ENCODE peak calls at places on chromosomes 11 and 22, in seven cellular contexts. One of them, this sample, is unnamed. For H3K36me3, the result is how much of the 10 kb centered on the place peaks cover.

GRCh38 chr22:44127353-44127752 is 53.4 kb upstream of the PARVG start:
- DNase-seq in GM06990: no peak
- DNase-seq in cardiac muscle cell: no peak
- DNase-seq in right atrium auricular region: no peak
- DNase-seq in transverse colon: no peak
- DNase-seq in effector memory CD4-positive, alpha-beta T cell: no peak
- DNase-seq in heart left ventricle: peak
- DNase-seq in this sample: peak

GRCh38 chr11:1534682-1535081 is 37.4 kb downstream of the DUSP8 start:
- DNase-seq in transverse colon: no peak
- DNase-seq in GM06990: no peak
- DNase-seq in cardiac muscle cell: no peak
- DNase-seq in effector memory CD4-positive, alpha-beta T cell: no peak
- DNase-seq in right atrium auricular region: no peak
- DNase-seq in heart left ventricle: no peak
- DNase-seq in this sample: no peak

GRCh38 chr11:65717906-65718305 is 2.7 kb downstream of the RNASEH2C start:
- DNase-seq in right atrium auricular region: no peak
- DNase-seq in transverse colon: no peak
- DNase-seq in effector memory CD4-positive, alpha-beta T cell: no peak
- DNase-seq in heart left ventricle: no peak
- DNase-seq in cardiac muscle cell: no peak
- DNase-seq in GM06990: no peak
- DNase-seq in this sample: no peak

GRCh38 chr11:2580444-2581050 is 119.2 kb downstream of the KCNQ1OT1 start:
- DNase-seq in GM06990: no peak
- DNase-seq in heart left ventricle: peak
- DNase-seq in transverse colon: peak
- DNase-seq in cardiac muscle cell: no peak
- DNase-seq in effector memory CD4-positive, alpha-beta T cell: no peak
- DNase-seq in right atrium auricular region: no peak
- DNase-seq in this sample: peak

GRCh38 chr22:24157783-24158170 is 23.5 kb upstream of the SUSD2 start:
- DNase-seq in heart left ventricle: no peak
- DNase-seq in transverse colon: no peak
- DNase-seq in cardiac muscle cell: no peak
- DNase-seq in GM06990: no peak
- DNase-seq in right atrium auricular region: no peak
- DNase-seq in effector memory CD4-positive, alpha-beta T cell: no peak
- DNase-seq in this sample: no peak

GRCh38 chr22:43320943-43321900 is 21.9 kb downstream of the SCUBE1 start:
- DNase-seq in transverse colon: no peak
- DNase-seq in cardiac muscle cell: no peak
- DNase-seq in GM06990: no peak
- DNase-seq in effector memory CD4-positive, alpha-beta T cell: no peak
- DNase-seq in heart left ventricle: no peak
- DNase-seq in right atrium auricular region: no peak
- DNase-seq in this sample: no peak

GRCh38 chr11:69382131-69383128 is 88.5 kb downstream of the MYEOV start:
- DNase-seq in right atrium auricular region: peak
- DNase-seq in transverse colon: peak
- DNase-seq in GM06990: no peak
- DNase-seq in cardiac muscle cell: no peak
- DNase-seq in heart left ventricle: peak
- DNase-seq in effector memory CD4-positive, alpha-beta T cell: no peak
- DNase-seq in this sample: peak

GRCh38 chr11:66579017-66579606 is 10.7 kb upstream of the CTSF start:
- DNase-seq in GM06990: peak
- DNase-seq in transverse colon: peak
- DNase-seq in cardiac muscle cell: peak
- DNase-seq in effector memory CD4-positive, alpha-beta T cell: peak
- DNase-seq in right atrium auricular region: peak
- DNase-seq in heart left ventricle: peak
- DNase-seq in this sample: peak

GRCh38 chr11:82936261-82936660 is 34.7 kb downstream of the DDIAS start:
- DNase-seq in transverse colon: no peak
- DNase-seq in right atrium auricular region: no peak
- DNase-seq in effector memory CD4-positive, alpha-beta T cell: no peak
- DNase-seq in heart left ventricle: no peak
- DNase-seq in GM06990: no peak
- DNase-seq in cardiac muscle cell: no peak
- DNase-seq in this sample: no peak

GRCh38 chr22:28843633-28844032 is 39.7 kb upstream of the ZNRF3 start:
- DNase-seq in right atrium auricular region: no peak
- DNase-seq in cardiac muscle cell: no peak
- DNase-seq in transverse colon: no peak
- DNase-seq in heart left ventricle: no peak
- DNase-seq in effector memory CD4-positive, alpha-beta T cell: no peak
- DNase-seq in GM06990: no peak
- DNase-seq in this sample: no peak

GRCh38 chr11:70694371-70694770 is 296.0 kb downstream of the CTTN start:
- DNase-seq in transverse colon: no peak
- DNase-seq in heart left ventricle: no peak
- DNase-seq in right atrium auricular region: no peak
- DNase-seq in GM06990: no peak
- DNase-seq in effector memory CD4-positive, alpha-beta T cell: no peak
- DNase-seq in cardiac muscle cell: no peak
- DNase-seq in this sample: no peak

GRCh38 chr11:28284206-28284605 is 176.0 kb downstream of the METTL15 start:
- DNase-seq in heart left ventricle: no peak
- DNase-seq in cardiac muscle cell: no peak
- DNase-seq in GM06990: no peak
- DNase-seq in transverse colon: no peak
- DNase-seq in effector memory CD4-positive, alpha-beta T cell: no peak
- DNase-seq in right atrium auricular region: no peak
- DNase-seq in this sample: no peak

GRCh38 chr22:37065149-37065548 is 13.6 kb downstream of the KCTD17 start:
- DNase-seq in GM06990: no peak
- DNase-seq in right atrium auricular region: no peak
- DNase-seq in heart left ventricle: no peak
- DNase-seq in transverse colon: no peak
- DNase-seq in effector memory CD4-positive, alpha-beta T cell: no peak
- DNase-seq in cardiac muscle cell: no peak
- DNase-seq in this sample: no peak
- H3K36me3 ChIP-seq in GM06990: under half
- H3K36me3 ChIP-seq in right atrium auricular region: under half
- H3K36me3 ChIP-seq in heart left ventricle: under half
- H3K36me3 ChIP-seq in transverse colon: under half
- H3K36me3 ChIP-seq in effector memory CD4-positive, alpha-beta T cell: under half
- H3K36me3 ChIP-seq in cardiac muscle cell: under half
- H3K36me3 ChIP-seq in this sample: under half

GRCh38 chr11:61782841-61783240 is 9.6 kb downstream of the TMEM258 start:
- DNase-seq in right atrium auricular region: no peak
- DNase-seq in transverse colon: no peak
- DNase-seq in effector memory CD4-positive, alpha-beta T cell: no peak
- DNase-seq in cardiac muscle cell: no peak
- DNase-seq in GM06990: no peak
- DNase-seq in heart left ventricle: no peak
- DNase-seq in this sample: peak

GRCh38 chr11:61783717-61784505 is 8.5 kb downstream of the TMEM258 start:
- DNase-seq in effector memory CD4-positive, alpha-beta T cell: no peak
- DNase-seq in right atrium auricular region: no peak
- DNase-seq in transverse colon: no peak
- DNase-seq in cardiac muscle cell: no peak
- DNase-seq in heart left ventricle: no peak
- DNase-seq in GM06990: no peak
- DNase-seq in this sample: peak

GRCh38 chr11:61785837-61786402 is 6.5 kb downstream of the TMEM258 start:
- DNase-seq in effector memory CD4-positive, alpha-beta T cell: no peak
- DNase-seq in GM06990: no peak
- DNase-seq in transverse colon: no peak
- DNase-seq in right atrium auricular region: no peak
- DNase-seq in cardiac muscle cell: no peak
- DNase-seq in heart left ventricle: no peak
- DNase-seq in this sample: peak

GRCh38 chr11:61781585-61781984 is 10.8 kb downstream of the TMEM258 start:
- DNase-seq in effector memory CD4-positive, alpha-beta T cell: no peak
- DNase-seq in heart left ventricle: no peak
- DNase-seq in right atrium auricular region: no peak
- DNase-seq in transverse colon: no peak
- DNase-seq in cardiac muscle cell: no peak
- DNase-seq in GM06990: no peak
- DNase-seq in this sample: peak

DNA sequence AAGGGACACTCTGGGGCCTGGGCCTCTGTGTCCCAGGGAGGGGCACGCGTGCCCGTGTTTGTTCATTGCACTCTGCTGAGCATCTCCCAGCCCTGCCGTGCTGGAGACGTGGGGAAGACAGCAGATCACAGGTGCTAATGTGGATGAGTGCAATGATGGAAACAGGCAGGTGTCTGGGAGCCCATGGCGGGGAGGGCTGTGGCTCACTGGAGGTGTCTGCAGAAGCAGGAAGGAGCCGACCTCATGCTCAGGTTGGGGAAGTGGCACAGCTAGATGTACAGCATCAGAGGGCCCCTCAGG is 7.9 kb downstream of the TMEM258 start:
- DNase-seq in right atrium auricular region: no peak
- DNase-seq in effector memory CD4-positive, alpha-beta T cell: no peak
- DNase-seq in transverse colon: no peak
- DNase-seq in cardiac muscle cell: no peak
- DNase-seq in heart left ventricle: no peak
- DNase-seq in GM06990: no peak
- DNase-seq in this sample: no peak
- H3K36me3 ChIP-seq in right atrium auricular region: under half
- H3K36me3 ChIP-seq in effector memory CD4-positive, alpha-beta T cell: under half
- H3K36me3 ChIP-seq in transverse colon: under half
- H3K36me3 ChIP-seq in cardiac muscle cell: under half
- H3K36me3 ChIP-seq in heart left ventricle: half or more
- H3K36me3 ChIP-seq in GM06990: under half
- H3K36me3 ChIP-seq in this sample: half or more

GRCh38 chr11:62919898-62920640 is 1.1 kb downstream of the CHRM1 start:
- DNase-seq in GM06990: no peak
- DNase-seq in effector memory CD4-positive, alpha-beta T cell: no peak
- DNase-seq in right atrium auricular region: no peak
- DNase-seq in heart left ventricle: no peak
- DNase-seq in transverse colon: no peak
- DNase-seq in cardiac muscle cell: peak
- DNase-seq in this sample: no peak
- H3K36me3 ChIP-seq in GM06990: under half
- H3K36me3 ChIP-seq in effector memory CD4-positive, alpha-beta T cell: under half
- H3K36me3 ChIP-seq in right atrium auricular region: under half
- H3K36me3 ChIP-seq in heart left ventricle: under half
- H3K36me3 ChIP-seq in transverse colon: under half
- H3K36me3 ChIP-seq in cardiac muscle cell: under half
- H3K36me3 ChIP-seq in this sample: under half

DNA sequence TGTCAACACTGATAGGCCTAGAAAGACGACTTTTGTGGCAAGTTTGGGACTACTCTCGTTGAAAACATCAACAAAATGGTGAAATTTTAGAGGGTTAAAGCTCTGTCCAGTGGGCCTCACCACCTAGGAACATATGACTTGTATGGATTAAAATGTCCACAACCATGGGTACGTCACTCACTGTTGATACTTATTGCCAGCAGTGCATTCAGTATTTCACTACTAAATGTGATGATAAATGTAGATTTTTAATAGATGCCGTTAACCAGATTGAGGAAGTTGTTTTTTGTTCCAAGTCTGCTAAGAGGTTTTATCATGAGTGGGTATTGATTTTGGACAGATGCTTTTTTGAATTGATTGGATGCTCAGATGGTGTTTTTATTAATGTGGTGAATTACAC is 33.7 kb downstream of the POLD3 start:
- DNase-seq in GM06990: no peak
- DNase-seq in effector memory CD4-positive, alpha-beta T cell: no peak
- DNase-seq in cardiac muscle cell: no peak
- DNase-seq in heart left ventricle: no peak
- DNase-seq in right atrium auricular region: no peak
- DNase-seq in transverse colon: no peak
- DNase-seq in this sample: no peak
- H3K36me3 ChIP-seq in GM06990: under half
- H3K36me3 ChIP-seq in effector memory CD4-positive, alpha-beta T cell: under half
- H3K36me3 ChIP-seq in cardiac muscle cell: under half
- H3K36me3 ChIP-seq in heart left ventricle: half or more
- H3K36me3 ChIP-seq in right atrium auricular region: under half
- H3K36me3 ChIP-seq in transverse colon: under half
- H3K36me3 ChIP-seq in this sample: under half

DNA sequence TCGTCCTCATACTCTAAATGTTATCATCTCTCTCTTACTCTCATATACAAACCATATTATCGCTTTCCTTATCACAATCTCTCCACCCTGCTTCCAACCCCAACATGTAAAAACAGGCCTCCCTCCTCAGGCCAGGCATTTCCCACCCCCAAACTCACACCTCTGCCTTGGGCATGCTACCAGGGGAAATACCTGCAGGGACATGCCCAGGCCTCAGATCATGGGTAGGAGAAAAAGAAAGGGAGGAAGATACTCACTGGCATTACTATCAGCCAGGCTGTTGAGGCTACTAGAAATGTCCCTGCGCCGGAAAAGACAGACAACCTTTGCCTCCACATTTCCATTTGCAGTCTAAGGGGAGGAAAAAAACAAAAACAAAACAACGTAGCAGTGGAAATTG is 1.8 kb downstream of the MTA2 start:
- DNase-seq in effector memory CD4-positive, alpha-beta T cell: no peak
- DNase-seq in GM06990: no peak
- DNase-seq in right atrium auricular region: no peak
- DNase-seq in heart left ventricle: no peak
- DNase-seq in transverse colon: no peak
- DNase-seq in cardiac muscle cell: no peak
- DNase-seq in this sample: no peak
- H3K36me3 ChIP-seq in effector memory CD4-positive, alpha-beta T cell: under half
- H3K36me3 ChIP-seq in GM06990: under half
- H3K36me3 ChIP-seq in right atrium auricular region: under half
- H3K36me3 ChIP-seq in heart left ventricle: under half
- H3K36me3 ChIP-seq in transverse colon: under half
- H3K36me3 ChIP-seq in cardiac muscle cell: under half
- H3K36me3 ChIP-seq in this sample: under half

GRCh38 chr11:3737386-3737933 is 59.9 kb downstream of the NUP98 start:
- DNase-seq in transverse colon: no peak
- DNase-seq in GM06990: no peak
- DNase-seq in effector memory CD4-positive, alpha-beta T cell: no peak
- DNase-seq in cardiac muscle cell: no peak
- DNase-seq in heart left ventricle: no peak
- DNase-seq in right atrium auricular region: no peak
- DNase-seq in this sample: no peak
- H3K36me3 ChIP-seq in transverse colon: under half
- H3K36me3 ChIP-seq in GM06990: under half
- H3K36me3 ChIP-seq in effector memory CD4-positive, alpha-beta T cell: half or more
- H3K36me3 ChIP-seq in cardiac muscle cell: under half
- H3K36me3 ChIP-seq in heart left ventricle: half or more
- H3K36me3 ChIP-seq in right atrium auricular region: half or more
- H3K36me3 ChIP-seq in this sample: half or more

GRCh38 chr11:20038364-20038893 is 121.8 kb downstream of the DBX1 start:
- DNase-seq in GM06990: no peak
- DNase-seq in transverse colon: no peak
- DNase-seq in cardiac muscle cell: no peak
- DNase-seq in effector memory CD4-positive, alpha-beta T cell: no peak
- DNase-seq in heart left ventricle: no peak
- DNase-seq in right atrium auricular region: no peak
- DNase-seq in this sample: no peak
- H3K36me3 ChIP-seq in GM06990: under half
- H3K36me3 ChIP-seq in transverse colon: under half
- H3K36me3 ChIP-seq in cardiac muscle cell: half or more
- H3K36me3 ChIP-seq in effector memory CD4-positive, alpha-beta T cell: under half
- H3K36me3 ChIP-seq in heart left ventricle: under half
- H3K36me3 ChIP-seq in right atrium auricular region: under half
- H3K36me3 ChIP-seq in this sample: under half

GRCh38 chr11:19122966-19123615 is 6.1 kb downstream of the ZDHHC13 start:
- DNase-seq in transverse colon: no peak
- DNase-seq in right atrium auricular region: no peak
- DNase-seq in cardiac muscle cell: no peak
- DNase-seq in heart left ventricle: no peak
- DNase-seq in effector memory CD4-positive, alpha-beta T cell: no peak
- DNase-seq in GM06990: no peak
- DNase-seq in this sample: no peak
- H3K36me3 ChIP-seq in transverse colon: under half
- H3K36me3 ChIP-seq in right atrium auricular region: under half
- H3K36me3 ChIP-seq in cardiac muscle cell: under half
- H3K36me3 ChIP-seq in heart left ventricle: under half
- H3K36me3 ChIP-seq in effector memory CD4-positive, alpha-beta T cell: under half
- H3K36me3 ChIP-seq in GM06990: under half
- H3K36me3 ChIP-seq in this sample: under half

This sample was measured in upper lobe of right lung.